ENCODE peak calls at places on chromosomes 5 and 9, in seven cellular contexts. One of them, this sample, is unnamed.

GRCh38 chr5:56815657-56816545 is 552 bp downstream of the MAP3K1 start:
- DNase-seq in sigmoid colon: peak; percentile 68
- DNase-seq in CD8-positive, alpha-beta T cell: peak; percentile 67
- DNase-seq in tibial nerve: no peak
- DNase-seq in SK-N-SH: peak; percentile 62
- DNase-seq in OCI-LY7: peak; percentile 70
- DNase-seq in CD4-positive, CD25-positive, alpha-beta regulatory T cell: peak; percentile 48
- DNase-seq in this sample: no peak

GRCh38 chr5:180786398-180787005 is 16.1 kb downstream of the MGAT1 start:
- DNase-seq in tibial nerve: no peak
- DNase-seq in CD8-positive, alpha-beta T cell: peak; percentile 44
- DNase-seq in CD4-positive, CD25-positive, alpha-beta regulatory T cell: no peak
- DNase-seq in SK-N-SH: no peak
- DNase-seq in OCI-LY7: no peak
- DNase-seq in sigmoid colon: no peak
- DNase-seq in this sample: no peak

GRCh38 chr5:127563133-127563532 is 45.7 kb downstream of the PRRC1 start:
- DNase-seq in CD8-positive, alpha-beta T cell: no peak
- DNase-seq in OCI-LY7: no peak
- DNase-seq in sigmoid colon: no peak
- DNase-seq in CD4-positive, CD25-positive, alpha-beta regulatory T cell: no peak
- DNase-seq in tibial nerve: no peak
- DNase-seq in SK-N-SH: no peak
- DNase-seq in this sample: no peak

GRCh38 chr5:56802235-56802634 is 13.1 kb upstream of the MAP3K1 start:
- DNase-seq in OCI-LY7: no peak
- DNase-seq in SK-N-SH: peak; percentile 60
- DNase-seq in sigmoid colon: no peak
- DNase-seq in tibial nerve: no peak
- DNase-seq in CD8-positive, alpha-beta T cell: no peak
- DNase-seq in CD4-positive, CD25-positive, alpha-beta regulatory T cell: no peak
- DNase-seq in this sample: no peak

GRCh38 chr5:91219141-91219802 is 163.8 kb downstream of the ARRDC3 start:
- DNase-seq in OCI-LY7: no peak
- DNase-seq in CD8-positive, alpha-beta T cell: no peak
- DNase-seq in tibial nerve: peak; percentile 77
- DNase-seq in CD4-positive, CD25-positive, alpha-beta regulatory T cell: no peak
- DNase-seq in SK-N-SH: no peak
- DNase-seq in sigmoid colon: peak; percentile 71
- DNase-seq in this sample: no peak

GRCh38 chr5:41071975-41072374 is 833 bp upstream of the MROH2B start:
- DNase-seq in SK-N-SH: no peak
- DNase-seq in OCI-LY7: no peak
- DNase-seq in CD4-positive, CD25-positive, alpha-beta regulatory T cell: no peak
- DNase-seq in CD8-positive, alpha-beta T cell: no peak
- DNase-seq in sigmoid colon: no peak
- DNase-seq in tibial nerve: no peak
- DNase-seq in this sample: no peak

GRCh38 chr9:98610196-98610595 is 98.5 kb downstream of the GABBR2 start:
- DNase-seq in SK-N-SH: no peak
- DNase-seq in tibial nerve: no peak
- DNase-seq in OCI-LY7: no peak
- DNase-seq in sigmoid colon: no peak
- DNase-seq in CD8-positive, alpha-beta T cell: no peak
- DNase-seq in CD4-positive, CD25-positive, alpha-beta regulatory T cell: no peak
- DNase-seq in this sample: peak; percentile 36

GRCh38 chr5:52841114-52841513 is 53.4 kb downstream of the ITGA1 start:
- DNase-seq in CD4-positive, CD25-positive, alpha-beta regulatory T cell: no peak
- DNase-seq in sigmoid colon: no peak
- DNase-seq in CD8-positive, alpha-beta T cell: no peak
- DNase-seq in SK-N-SH: no peak
- DNase-seq in OCI-LY7: no peak
- DNase-seq in tibial nerve: no peak
- DNase-seq in this sample: no peak

GRCh38 chr5:177500685-177501522 is 3.5 kb upstream of the PDLIM7 start:
- DNase-seq in SK-N-SH: peak; percentile 92
- DNase-seq in sigmoid colon: peak; percentile 95
- DNase-seq in CD4-positive, CD25-positive, alpha-beta regulatory T cell: peak; percentile 74
- DNase-seq in CD8-positive, alpha-beta T cell: peak; percentile 93
- DNase-seq in tibial nerve: peak; percentile 96
- DNase-seq in OCI-LY7: peak; percentile 86
- DNase-seq in this sample: peak; percentile 91

GRCh38 chr5:181185560-181185959 is 19.4 kb downstream of the TRIM7 start:
- DNase-seq in sigmoid colon: no peak
- DNase-seq in SK-N-SH: no peak
- DNase-seq in OCI-LY7: no peak
- DNase-seq in CD4-positive, CD25-positive, alpha-beta regulatory T cell: no peak
- DNase-seq in tibial nerve: no peak
- DNase-seq in CD8-positive, alpha-beta T cell: no peak
- DNase-seq in this sample: no peak

GRCh38 chr9:70012569-70012968 is 31.1 kb upstream of the MAMDC2 start:
- DNase-seq in CD4-positive, CD25-positive, alpha-beta regulatory T cell: no peak
- DNase-seq in CD8-positive, alpha-beta T cell: no peak
- DNase-seq in SK-N-SH: no peak
- DNase-seq in sigmoid colon: no peak
- DNase-seq in OCI-LY7: no peak
- DNase-seq in tibial nerve: no peak
- DNase-seq in this sample: no peak

GRCh38 chr9:89929721-89930480 is 325.1 kb downstream of the GADD45G start:
- DNase-seq in SK-N-SH: peak; percentile 62
- DNase-seq in sigmoid colon: no peak
- DNase-seq in tibial nerve: peak; percentile 39
- DNase-seq in CD4-positive, CD25-positive, alpha-beta regulatory T cell: no peak
- DNase-seq in OCI-LY7: no peak
- DNase-seq in CD8-positive, alpha-beta T cell: no peak
- DNase-seq in this sample: peak; percentile 41

GRCh38 chr5:120538644-120539043 is 74.5 kb downstream of the PRR16 start:
- DNase-seq in sigmoid colon: no peak
- DNase-seq in OCI-LY7: no peak
- DNase-seq in tibial nerve: no peak
- DNase-seq in CD8-positive, alpha-beta T cell: no peak
- DNase-seq in CD4-positive, CD25-positive, alpha-beta regulatory T cell: no peak
- DNase-seq in SK-N-SH: no peak
- DNase-seq in this sample: no peak

GRCh38 chr5:34687269-34688011 is 31.3 kb downstream of the RAI14 start:
- DNase-seq in CD4-positive, CD25-positive, alpha-beta regulatory T cell: no peak
- DNase-seq in OCI-LY7: no peak
- DNase-seq in sigmoid colon: no peak
- DNase-seq in CD8-positive, alpha-beta T cell: no peak
- DNase-seq in tibial nerve: no peak
- DNase-seq in SK-N-SH: no peak
- DNase-seq in this sample: no peak

GRCh38 chr9:699396-699795 is 142.1 kb upstream of the DMRT1 start:
- DNase-seq in CD4-positive, CD25-positive, alpha-beta regulatory T cell: no peak
- DNase-seq in CD8-positive, alpha-beta T cell: no peak
- DNase-seq in OCI-LY7: no peak
- DNase-seq in SK-N-SH: no peak
- DNase-seq in tibial nerve: no peak
- DNase-seq in sigmoid colon: no peak
- DNase-seq in this sample: no peak

GRCh38 chr9:33159760-33160127 is 7.4 kb downstream of the B4GALT1 start:
- DNase-seq in OCI-LY7: peak; percentile 50
- DNase-seq in CD4-positive, CD25-positive, alpha-beta regulatory T cell: peak; percentile 60
- DNase-seq in sigmoid colon: no peak
- DNase-seq in CD8-positive, alpha-beta T cell: peak; percentile 56
- DNase-seq in tibial nerve: peak; percentile 52
- DNase-seq in SK-N-SH: peak; percentile 43
- DNase-seq in this sample: no peak

GRCh38 chr5:19753579-19753978 is 234.4 kb downstream of the CDH18 start:
- DNase-seq in SK-N-SH: no peak
- DNase-seq in OCI-LY7: no peak
- DNase-seq in tibial nerve: no peak
- DNase-seq in CD4-positive, CD25-positive, alpha-beta regulatory T cell: no peak
- DNase-seq in CD8-positive, alpha-beta T cell: no peak
- DNase-seq in sigmoid colon: no peak
- DNase-seq in this sample: no peak

GRCh38 chr5:137563646-137564474 is 64.7 kb upstream of the SPOCK1 start:
- DNase-seq in OCI-LY7: no peak
- DNase-seq in SK-N-SH: peak; percentile 61
- DNase-seq in sigmoid colon: no peak
- DNase-seq in CD4-positive, CD25-positive, alpha-beta regulatory T cell: no peak
- DNase-seq in CD8-positive, alpha-beta T cell: no peak
- DNase-seq in tibial nerve: no peak
- DNase-seq in this sample: no peak

GRCh38 chr9:137488330-137488653 is 29.2 kb upstream of the NSMF start:
- DNase-seq in SK-N-SH: peak; percentile 75
- DNase-seq in CD4-positive, CD25-positive, alpha-beta regulatory T cell: no peak
- DNase-seq in CD8-positive, alpha-beta T cell: no peak
- DNase-seq in OCI-LY7: no peak
- DNase-seq in sigmoid colon: peak; percentile 68
- DNase-seq in tibial nerve: no peak
- DNase-seq in this sample: peak; percentile 11

GRCh38 chr5:174159327-174160247 is 114.1 kb downstream of the NSG2 start:
- DNase-seq in CD8-positive, alpha-beta T cell: no peak
- DNase-seq in SK-N-SH: no peak
- DNase-seq in CD4-positive, CD25-positive, alpha-beta regulatory T cell: no peak
- DNase-seq in tibial nerve: no peak
- DNase-seq in OCI-LY7: no peak
- DNase-seq in sigmoid colon: no peak
- DNase-seq in this sample: no peak

GRCh38 chr5:130727834-130728233 is 437.2 kb downstream of the HINT1 start:
- DNase-seq in SK-N-SH: no peak
- DNase-seq in tibial nerve: no peak
- DNase-seq in CD4-positive, CD25-positive, alpha-beta regulatory T cell: no peak
- DNase-seq in sigmoid colon: no peak
- DNase-seq in OCI-LY7: no peak
- DNase-seq in CD8-positive, alpha-beta T cell: no peak
- DNase-seq in this sample: no peak

GRCh38 chr5:92641031-92641962 is 939.7 kb downstream of the NR2F1-AS1 start:
- DNase-seq in CD4-positive, CD25-positive, alpha-beta regulatory T cell: no peak
- DNase-seq in SK-N-SH: peak; percentile 50
- DNase-seq in OCI-LY7: no peak
- DNase-seq in CD8-positive, alpha-beta T cell: no peak
- DNase-seq in sigmoid colon: no peak
- DNase-seq in tibial nerve: peak; percentile 7
- DNase-seq in this sample: peak; percentile 39

GRCh38 chr5:136686192-136686872 is 321.0 kb upstream of the TRPC7 start:
- DNase-seq in CD4-positive, CD25-positive, alpha-beta regulatory T cell: no peak
- DNase-seq in SK-N-SH: no peak
- DNase-seq in OCI-LY7: peak; percentile 12
- DNase-seq in tibial nerve: no peak
- DNase-seq in sigmoid colon: no peak
- DNase-seq in CD8-positive, alpha-beta T cell: no peak
- DNase-seq in this sample: peak; percentile 54

GRCh38 chr5:89309268-89309667 is 426.3 kb upstream of the MEF2C start:
- DNase-seq in tibial nerve: no peak
- DNase-seq in SK-N-SH: no peak
- DNase-seq in OCI-LY7: no peak
- DNase-seq in CD8-positive, alpha-beta T cell: no peak
- DNase-seq in sigmoid colon: no peak
- DNase-seq in CD4-positive, CD25-positive, alpha-beta regulatory T cell: no peak
- DNase-seq in this sample: no peak

GRCh38 chr9:132828201-132828770 is 49.8 kb downstream of the AK8 start:
- DNase-seq in sigmoid colon: peak; percentile 30
- DNase-seq in tibial nerve: no peak
- DNase-seq in CD8-positive, alpha-beta T cell: no peak
- DNase-seq in SK-N-SH: no peak
- DNase-seq in OCI-LY7: no peak
- DNase-seq in CD4-positive, CD25-positive, alpha-beta regulatory T cell: no peak
- DNase-seq in this sample: no peak

GRCh38 chr9:137456061-137456863 is 2.9 kb downstream of the NSMF start:
- DNase-seq in sigmoid colon: no peak
- DNase-seq in SK-N-SH: no peak
- DNase-seq in CD8-positive, alpha-beta T cell: no peak
- DNase-seq in CD4-positive, CD25-positive, alpha-beta regulatory T cell: no peak
- DNase-seq in tibial nerve: no peak
- DNase-seq in OCI-LY7: no peak
- DNase-seq in this sample: peak; percentile 27

GRCh38 chr5:16936150-16937022 is at the start of gene MYO10:
- DNase-seq in CD8-positive, alpha-beta T cell: no peak
- DNase-seq in OCI-LY7: peak; percentile 65
- DNase-seq in CD4-positive, CD25-positive, alpha-beta regulatory T cell: peak; percentile 7
- DNase-seq in sigmoid colon: peak; percentile 86
- DNase-seq in SK-N-SH: peak; percentile 95
- DNase-seq in tibial nerve: peak; percentile 70
- DNase-seq in this sample: peak; percentile 90

GRCh38 chr9:15246688-15247087 is 60.3 kb downstream of the TTC39B start:
- DNase-seq in CD4-positive, CD25-positive, alpha-beta regulatory T cell: no peak
- DNase-seq in tibial nerve: no peak
- DNase-seq in OCI-LY7: no peak
- DNase-seq in CD8-positive, alpha-beta T cell: no peak
- DNase-seq in SK-N-SH: no peak
- DNase-seq in sigmoid colon: no peak
- DNase-seq in this sample: no peak

GRCh38 chr5:158899201-158899600 is 200.5 kb downstream of the EBF1 start:
- DNase-seq in sigmoid colon: no peak
- DNase-seq in SK-N-SH: no peak
- DNase-seq in CD4-positive, CD25-positive, alpha-beta regulatory T cell: no peak
- DNase-seq in tibial nerve: no peak
- DNase-seq in CD8-positive, alpha-beta T cell: no peak
- DNase-seq in OCI-LY7: no peak
- DNase-seq in this sample: no peak

GRCh38 chr5:109863752-109864151 is 174.0 kb downstream of the MAN2A1 start:
- DNase-seq in CD4-positive, CD25-positive, alpha-beta regulatory T cell: no peak
- DNase-seq in CD8-positive, alpha-beta T cell: no peak
- DNase-seq in SK-N-SH: no peak
- DNase-seq in OCI-LY7: no peak
- DNase-seq in sigmoid colon: no peak
- DNase-seq in tibial nerve: no peak
- DNase-seq in this sample: peak; percentile 64
- H3K36me3 ChIP-seq in CD4-positive, CD25-positive, alpha-beta regulatory T cell: peaks cover 50% of the 10 kb centered on the region
- H3K36me3 ChIP-seq in CD8-positive, alpha-beta T cell: peaks cover 7% of the 10 kb centered on the region
- H3K36me3 ChIP-seq in SK-N-SH: peaks cover 21% of the 10 kb centered on the region
- H3K36me3 ChIP-seq in OCI-LY7: peaks cover 61% of the 10 kb centered on the region
- H3K36me3 ChIP-seq in sigmoid colon: no peaks in the 10 kb centered on the region
- H3K36me3 ChIP-seq in tibial nerve: peaks cover 64% of the 10 kb centered on the region
- H3K36me3 ChIP-seq in this sample: no peaks in the 10 kb centered on the region

GRCh38 chr5:146877178-146877681 is 1.3 kb downstream of the PPP2R2B start:
- DNase-seq in OCI-LY7: no peak
- DNase-seq in CD8-positive, alpha-beta T cell: peak; percentile 51
- DNase-seq in sigmoid colon: no peak
- DNase-seq in CD4-positive, CD25-positive, alpha-beta regulatory T cell: no peak
- DNase-seq in SK-N-SH: no peak
- DNase-seq in tibial nerve: no peak
- DNase-seq in this sample: peak; percentile 16
- H3K4me3 ChIP-seq in OCI-LY7: no peak overlapping the region
- H3K4me3 ChIP-seq in CD8-positive, alpha-beta T cell: peak overlapping the region; percentile 73
- H3K4me3 ChIP-seq in sigmoid colon: peak overlapping the region; percentile 56
- H3K4me3 ChIP-seq in CD4-positive, CD25-positive, alpha-beta regulatory T cell: peak overlapping the region; percentile 84
- H3K4me3 ChIP-seq in SK-N-SH: peak overlapping the region; percentile 88
- H3K4me3 ChIP-seq in tibial nerve: peak overlapping the region; percentile 51
- H3K4me3 ChIP-seq in this sample: peak overlapping the region; percentile 76

GRCh38 chr5:141517321-141517720 is 28.4 kb downstream of the PCDHGC5 start:
- DNase-seq in OCI-LY7: no peak
- DNase-seq in sigmoid colon: no peak
- DNase-seq in CD8-positive, alpha-beta T cell: no peak
- DNase-seq in SK-N-SH: no peak
- DNase-seq in CD4-positive, CD25-positive, alpha-beta regulatory T cell: no peak
- DNase-seq in tibial nerve: no peak
- DNase-seq in this sample: no peak
- H3K36me3 ChIP-seq in OCI-LY7: peaks cover 81% of the 10 kb centered on the region
- H3K36me3 ChIP-seq in sigmoid colon: no peaks in the 10 kb centered on the region
- H3K36me3 ChIP-seq in CD8-positive, alpha-beta T cell: peaks cover 46% of the 10 kb centered on the region
- H3K36me3 ChIP-seq in SK-N-SH: peaks cover 21% of the 10 kb centered on the region
- H3K36me3 ChIP-seq in CD4-positive, CD25-positive, alpha-beta regulatory T cell: peaks cover 70% of the 10 kb centered on the region
- H3K36me3 ChIP-seq in tibial nerve: peaks cover 30% of the 10 kb centered on the region
- H3K36me3 ChIP-seq in this sample: no peaks in the 10 kb centered on the region

DNA sequence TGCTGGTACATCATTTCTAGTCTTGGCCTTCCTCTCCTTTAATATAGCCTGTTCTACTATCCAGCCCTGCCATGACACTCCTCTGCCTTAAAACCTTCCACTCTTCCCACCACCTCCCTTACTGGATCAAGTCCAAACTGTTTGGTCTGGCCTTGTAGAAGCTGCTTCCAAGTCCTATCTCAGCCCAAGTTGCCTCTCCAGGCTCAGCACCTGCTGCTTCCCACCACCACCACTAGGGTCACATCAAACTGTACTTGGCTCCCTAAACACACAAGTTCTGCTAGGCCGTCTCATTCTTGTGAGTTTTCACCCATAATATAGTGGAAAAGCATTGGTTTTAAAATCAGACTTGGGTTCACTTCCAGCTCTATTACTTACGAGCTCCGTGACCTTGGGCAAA is 1.4 kb downstream of the NDUFA8 start:
- DNase-seq in SK-N-SH: peak; percentile 60
- DNase-seq in CD8-positive, alpha-beta T cell: no peak
- DNase-seq in OCI-LY7: peak; percentile 72
- DNase-seq in tibial nerve: no peak
- DNase-seq in sigmoid colon: no peak
- DNase-seq in CD4-positive, CD25-positive, alpha-beta regulatory T cell: peak; percentile 12
- DNase-seq in this sample: peak; percentile 62
- H3K4me3 ChIP-seq in SK-N-SH: no peak overlapping the region
- H3K4me3 ChIP-seq in CD8-positive, alpha-beta T cell: no peak overlapping the region
- H3K4me3 ChIP-seq in OCI-LY7: no peak overlapping the region
- H3K4me3 ChIP-seq in tibial nerve: no peak overlapping the region
- H3K4me3 ChIP-seq in sigmoid colon: no peak overlapping the region
- H3K4me3 ChIP-seq in CD4-positive, CD25-positive, alpha-beta regulatory T cell: peak overlapping the region; percentile 47
- H3K4me3 ChIP-seq in this sample: no peak overlapping the region